ENCODE peak calls at places on chromosomes 13 and 19, in six cellular contexts. B is stimulated activated naive CD8-positive, alpha-beta T cell treated with anti-CD3 and anti-CD28 coated beads, Interleukin-15, amount 100 ng/mL, for 72 hours; R is sciatic nerve; M is HFFc6; L is hepatocyte; U is AG04450. V is an unnamed sample.

GRCh38 chr13:111058796-111059506 is 56.2 kb upstream of the ARHGEF7 start:
- DNase-seq in U (no peak), R (no peak), B (no peak), M (peak), L (no peak), V (no peak)

GRCh38 chr19:38564981-38565685 is 52.6 kb downstream of the MAP4K1 start:
- DNase-seq in U (no peak), R (no peak), B (peak), L (peak), M (no peak), V (no peak)

GRCh38 chr13:32811297-32811800 is 204.9 kb upstream of the KL start:
- DNase-seq in L (peak), R (no peak), M (peak), B (no peak), U (no peak), V (no peak)

GRCh38 chr19:38699027-38699346 is 45.3 kb downstream of the CAPN12 start:
- DNase-seq in L (no peak), R (no peak), M (no peak), U (no peak), B (no peak), V (no peak)

GRCh38 chr19:17020823-17021222 is 5.8 kb downstream of the CPAMD8 start:
- DNase-seq in L (no peak), M (peak), U (no peak), R (no peak), B (no peak), V (no peak)

GRCh38 chr13:73025212-73026012 is 33.4 kb upstream of the KLF5 start:
- DNase-seq in L (peak), M (no peak), B (no peak), R (no peak), U (no peak), V (no peak)

GRCh38 chr13:53545340-53545941 is 516.8 kb downstream of the OLFM4 start:
- DNase-seq in B (no peak), U (no peak), M (no peak), R (no peak), L (no peak), V (no peak)

GRCh38 chr19:49950956-49951526 is 9.9 kb downstream of the SIGLEC11 start:
- DNase-seq in R (no peak), L (no peak), U (no peak), B (no peak), M (no peak), V (no peak)

GRCh38 chr13:29446016-29446415 is 149.5 kb downstream of the SLC7A1 start:
- DNase-seq in U (no peak), L (no peak), B (no peak), R (no peak), M (no peak), V (no peak)

GRCh38 chr13:73168226-73168992 is 109.6 kb downstream of the KLF5 start:
- DNase-seq in B (no peak), L (no peak), R (no peak), U (no peak), M (peak), V (no peak)

GRCh38 chr19:47473336-47473735 is 1.6 kb upstream of the SLC8A2 start:
- DNase-seq in U (no peak), B (no peak), L (no peak), R (no peak), M (no peak), V (no peak)

GRCh38 chr13:20431080-20431479 is 94.6 kb downstream of the CRYL1 start:
- DNase-seq in L (no peak), M (no peak), B (no peak), U (no peak), R (no peak), V (no peak)

GRCh38 chr13:35840991-35841604 is 290.1 kb downstream of the DCLK1 start:
- DNase-seq in B (no peak), L (no peak), M (no peak), R (no peak), U (no peak), V (no peak)

GRCh38 chr13:63909726-63910125 is 2494.1 kb upstream of the PCDH20 start:
- DNase-seq in L (no peak), U (no peak), M (no peak), B (no peak), R (no peak), V (no peak)

GRCh38 chr13:93559718-93560117 is 333.1 kb downstream of the GPC6 start:
- DNase-seq in L (no peak), R (no peak), B (no peak), M (peak), U (peak), V (peak)

GRCh38 chr13:97911311-97912138 is 42.0 kb upstream of the IPO5 start:
- DNase-seq in L (peak), U (no peak), B (no peak), R (no peak), M (peak), V (no peak)

GRCh38 chr13:89153941-89154340 is 1482.8 kb downstream of the SLITRK5 start:
- DNase-seq in L (no peak), R (no peak), U (no peak), M (no peak), B (no peak), V (no peak)

GRCh38 chr13:50126378-50127016 is 111.3 kb downstream of the KCNRG start:
- DNase-seq in M (no peak), B (no peak), U (no peak), R (no peak), L (peak), V (no peak)

GRCh38 chr19:7500811-7501450 is 12.1 kb upstream of the PEX11G start:
- DNase-seq in U (no peak), M (no peak), L (peak), R (no peak), B (peak), V (no peak)